ENCODE peak calls at places on chromosomes 2 and 18, in nine cellular contexts. One of them, this sample, is unnamed.

GRCh38 chr2:236369606-236370005 is 105.4 kb upstream of the ASB18 start:
- DNase-seq in Jurkat, Clone E6-1: no peak
- DNase-seq in kidney: no peak
- DNase-seq in HTR-8/SVneo: no peak
- DNase-seq in KBM-7: no peak
- DNase-seq in stimulated activated CD8-positive, alpha-beta memory T cell treated with anti-CD3 and anti-CD28 coated beads, Interleukin-7, amount 100 ng/mL, for 24 hours: no peak
- DNase-seq in right lobe of liver: no peak
- DNase-seq in prostate gland: no peak
- DNase-seq in central memory CD4-positive, alpha-beta T cell: no peak
- DNase-seq in this sample: no peak

GRCh38 chr2:61151434-61151833 is 10.6 kb upstream of the C2orf74 start:
- DNase-seq in Jurkat, Clone E6-1: no peak
- DNase-seq in kidney: no peak
- DNase-seq in HTR-8/SVneo: no peak
- DNase-seq in KBM-7: no peak
- DNase-seq in stimulated activated CD8-positive, alpha-beta memory T cell treated with anti-CD3 and anti-CD28 coated beads, Interleukin-7, amount 100 ng/mL, for 24 hours: no peak
- DNase-seq in right lobe of liver: no peak
- DNase-seq in prostate gland: no peak
- DNase-seq in central memory CD4-positive, alpha-beta T cell: no peak
- DNase-seq in this sample: no peak

GRCh38 chr18:58484989-58485962 is 143.6 kb downstream of the ALPK2 start:
- DNase-seq in Jurkat, Clone E6-1: no peak
- DNase-seq in kidney: no peak
- DNase-seq in HTR-8/SVneo: no peak
- DNase-seq in KBM-7: no peak
- DNase-seq in stimulated activated CD8-positive, alpha-beta memory T cell treated with anti-CD3 and anti-CD28 coated beads, Interleukin-7, amount 100 ng/mL, for 24 hours: no peak
- DNase-seq in right lobe of liver: no peak
- DNase-seq in prostate gland: peak
- DNase-seq in central memory CD4-positive, alpha-beta T cell: no peak
- DNase-seq in this sample: no peak

GRCh38 chr2:54866179-54866578 is 142.7 kb downstream of the EML6 start:
- DNase-seq in Jurkat, Clone E6-1: no peak
- DNase-seq in kidney: no peak
- DNase-seq in HTR-8/SVneo: no peak
- DNase-seq in KBM-7: no peak
- DNase-seq in stimulated activated CD8-positive, alpha-beta memory T cell treated with anti-CD3 and anti-CD28 coated beads, Interleukin-7, amount 100 ng/mL, for 24 hours: no peak
- DNase-seq in right lobe of liver: no peak
- DNase-seq in prostate gland: no peak
- DNase-seq in central memory CD4-positive, alpha-beta T cell: no peak
- DNase-seq in this sample: no peak

GRCh38 chr2:74917702-74918619 is 40.5 kb upstream of the POLE4 start:
- DNase-seq in Jurkat, Clone E6-1: no peak
- DNase-seq in kidney: no peak
- DNase-seq in HTR-8/SVneo: peak
- DNase-seq in KBM-7: no peak
- DNase-seq in stimulated activated CD8-positive, alpha-beta memory T cell treated with anti-CD3 and anti-CD28 coated beads, Interleukin-7, amount 100 ng/mL, for 24 hours: no peak
- DNase-seq in right lobe of liver: no peak
- DNase-seq in prostate gland: no peak
- DNase-seq in central memory CD4-positive, alpha-beta T cell: no peak
- DNase-seq in this sample: no peak

GRCh38 chr2:29053680-29054400 is 20.5 kb downstream of the PCARE start:
- DNase-seq in Jurkat, Clone E6-1: no peak
- DNase-seq in kidney: no peak
- DNase-seq in HTR-8/SVneo: no peak
- DNase-seq in KBM-7: no peak
- DNase-seq in stimulated activated CD8-positive, alpha-beta memory T cell treated with anti-CD3 and anti-CD28 coated beads, Interleukin-7, amount 100 ng/mL, for 24 hours: no peak
- DNase-seq in right lobe of liver: no peak
- DNase-seq in prostate gland: no peak
- DNase-seq in central memory CD4-positive, alpha-beta T cell: no peak
- DNase-seq in this sample: no peak

GRCh38 chr2:241814571-241815476 is 5.8 kb downstream of the NEU4 start:
- DNase-seq in Jurkat, Clone E6-1: no peak
- DNase-seq in kidney: peak
- DNase-seq in HTR-8/SVneo: no peak
- DNase-seq in KBM-7: no peak
- DNase-seq in stimulated activated CD8-positive, alpha-beta memory T cell treated with anti-CD3 and anti-CD28 coated beads, Interleukin-7, amount 100 ng/mL, for 24 hours: no peak
- DNase-seq in right lobe of liver: no peak
- DNase-seq in prostate gland: no peak
- DNase-seq in central memory CD4-positive, alpha-beta T cell: no peak
- DNase-seq in this sample: no peak

GRCh38 chr2:163207706-163208370 is 369.3 kb upstream of the KCNH7 start:
- DNase-seq in Jurkat, Clone E6-1: no peak
- DNase-seq in kidney: peak
- DNase-seq in HTR-8/SVneo: no peak
- DNase-seq in KBM-7: no peak
- DNase-seq in stimulated activated CD8-positive, alpha-beta memory T cell treated with anti-CD3 and anti-CD28 coated beads, Interleukin-7, amount 100 ng/mL, for 24 hours: no peak
- DNase-seq in right lobe of liver: no peak
- DNase-seq in prostate gland: no peak
- DNase-seq in central memory CD4-positive, alpha-beta T cell: no peak
- DNase-seq in this sample: no peak

GRCh38 chr18:9743200-9744016 is 35.3 kb downstream of the RAB31 start:
- DNase-seq in Jurkat, Clone E6-1: no peak
- DNase-seq in kidney: peak
- DNase-seq in HTR-8/SVneo: peak
- DNase-seq in KBM-7: peak
- DNase-seq in stimulated activated CD8-positive, alpha-beta memory T cell treated with anti-CD3 and anti-CD28 coated beads, Interleukin-7, amount 100 ng/mL, for 24 hours: no peak
- DNase-seq in right lobe of liver: peak
- DNase-seq in prostate gland: no peak
- DNase-seq in central memory CD4-positive, alpha-beta T cell: no peak
- DNase-seq in this sample: no peak

GRCh38 chr2:85911836-85912692 is 23.3 kb upstream of the ST3GAL5 start:
- DNase-seq in Jurkat, Clone E6-1: no peak
- DNase-seq in kidney: no peak
- DNase-seq in HTR-8/SVneo: no peak
- DNase-seq in KBM-7: no peak
- DNase-seq in stimulated activated CD8-positive, alpha-beta memory T cell treated with anti-CD3 and anti-CD28 coated beads, Interleukin-7, amount 100 ng/mL, for 24 hours: no peak
- DNase-seq in right lobe of liver: no peak
- DNase-seq in prostate gland: no peak
- DNase-seq in central memory CD4-positive, alpha-beta T cell: no peak
- DNase-seq in this sample: no peak

GRCh38 chr2:241154915-241155314 is 4.6 kb downstream of the PPP1R7 start:
- DNase-seq in Jurkat, Clone E6-1: no peak
- DNase-seq in kidney: peak
- DNase-seq in HTR-8/SVneo: no peak
- DNase-seq in KBM-7: no peak
- DNase-seq in stimulated activated CD8-positive, alpha-beta memory T cell treated with anti-CD3 and anti-CD28 coated beads, Interleukin-7, amount 100 ng/mL, for 24 hours: no peak
- DNase-seq in right lobe of liver: no peak
- DNase-seq in prostate gland: no peak
- DNase-seq in central memory CD4-positive, alpha-beta T cell: no peak
- DNase-seq in this sample: no peak